ENCODE peak calls at places on chromosomes 7 and 10, in four cellular contexts. H, D, A and K are unnamed samples.
A peak's percentile ranks its signal among the peaks of the same experiment; 100 is the strongest.

GRCh38 chr10:131396108-131397010 is 84.8 kb upstream of the TCERG1L start:
- DNase-seq in D (no peak), A (no peak), H (no peak), K (no peak)

GRCh38 chr10:94214497-94214896 is 148.2 kb downstream of the NOC3L start:
- DNase-seq in D (no peak), H (no peak), A (no peak), K (no peak)

GRCh38 chr10:86486856-86487255 is 34.7 kb downstream of the WAPL start:
- DNase-seq in H (no peak), D (no peak), A (no peak), K (no peak)

GRCh38 chr10:103367782-103368518 is at the start of gene TAF5:
- DNase-seq in D (peak; percentile 93), A (peak; percentile 94), H (peak; percentile 97), K (peak; percentile 97)

GRCh38 chr7:37818023-37818422 is 30.4 kb upstream of the NME8 start:
- DNase-seq in H (no peak), A (no peak), D (no peak), K (peak; percentile 1)

GRCh38 chr7:39909526-39909925 is 40.5 kb upstream of the CDK13 start:
- DNase-seq in H (peak; percentile 65), D (no peak), A (no peak), K (no peak)

GRCh38 chr7:33716581-33717477 is 188.5 kb upstream of the BMPER start:
- DNase-seq in D (peak; percentile 37), H (no peak), A (peak; percentile 55), K (peak; percentile 76)

GRCh38 chr7:73971701-73972341 is 56.2 kb upstream of the ELN start:
- DNase-seq in A (no peak), D (peak; percentile 25), H (peak; percentile 77), K (peak; percentile 34)

GRCh38 chr10:5524721-5525531 is at the start of gene CALML3:
- DNase-seq in H (peak; percentile 86), A (no peak), D (peak; percentile 88), K (peak; percentile 70)

GRCh38 chr7:90717286-90718060 is 121.4 kb downstream of the CDK14 start:
- DNase-seq in H (no peak), D (no peak), A (peak; percentile 60), K (no peak)

GRCh38 chr7:90719159-90719558 is 123.0 kb downstream of the CDK14 start:
- DNase-seq in D (no peak), H (no peak), A (no peak), K (no peak)

GRCh38 chr7:90710466-90710850 is 114.3 kb downstream of the CDK14 start:
- DNase-seq in H (no peak), A (no peak), D (no peak), K (no peak)

GRCh38 chr7:90713628-90714027 is 117.5 kb downstream of the CDK14 start:
- DNase-seq in D (no peak), A (no peak), H (no peak), K (no peak)

DNA sequence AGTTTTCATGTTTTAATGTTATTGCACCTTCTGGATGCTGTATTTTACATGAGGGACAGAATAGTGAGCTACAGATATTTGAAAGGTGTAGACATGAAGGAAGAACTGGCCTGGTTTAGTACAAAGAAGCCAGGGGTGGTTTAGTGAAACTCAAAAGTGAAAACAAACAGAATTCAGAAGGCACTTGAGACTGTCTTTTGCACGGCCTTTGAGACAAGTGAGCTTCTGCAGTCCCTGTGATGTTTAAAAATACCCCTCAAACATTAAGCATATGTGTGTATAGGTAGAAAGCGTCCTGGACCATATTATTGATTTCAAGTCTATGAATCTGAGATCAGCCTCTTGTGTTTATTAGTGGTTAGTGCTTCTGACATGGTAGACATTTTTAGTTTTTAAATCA is 118.9 kb downstream of the CDK14 start:
- DNase-seq in H (no peak), A (no peak), D (no peak), K (no peak)
- H3K4me3 ChIP-seq in H (no peak overlapping the region), A (no peak overlapping the region), D (no peak overlapping the region), K (no peak overlapping the region)

GRCh38 chr10:64097391-64098122 is 576.4 kb downstream of the REEP3 start:
- DNase-seq in H (no peak), D (no peak), A (no peak), K (no peak)

GRCh38 chr10:64101611-64102263 is 580.5 kb downstream of the REEP3 start:
- DNase-seq in H (no peak), D (no peak), A (no peak), K (peak; percentile 1)

GRCh38 chr10:64093304-64093703 is 572.1 kb downstream of the REEP3 start:
- DNase-seq in D (no peak), A (no peak), H (no peak), K (no peak)

GRCh38 chr10:64093946-64094560 is 572.9 kb downstream of the REEP3 start:
- DNase-seq in D (no peak), H (no peak), A (peak; percentile 7), K (no peak)

DNA sequence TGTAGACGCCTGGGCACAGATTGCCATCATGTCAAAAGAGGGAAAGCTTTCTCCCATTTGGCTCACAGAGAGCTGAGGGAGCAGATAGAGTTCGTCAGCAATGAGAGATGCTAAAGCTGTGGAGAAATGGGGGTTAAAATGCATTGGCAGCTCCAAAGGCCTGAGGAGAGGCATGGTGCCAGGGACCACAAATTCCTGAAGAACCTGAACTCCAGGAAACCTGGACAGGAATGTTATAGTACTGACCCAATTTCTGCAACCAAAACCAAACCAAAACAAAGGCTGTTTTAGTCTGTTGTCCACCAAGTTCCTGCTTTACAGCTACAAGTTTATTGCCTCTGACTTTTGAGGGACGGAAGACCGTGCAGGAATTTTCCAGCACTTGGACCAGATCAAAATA is 575.7 kb downstream of the REEP3 start:
- DNase-seq in A (peak; percentile 9), H (no peak), D (no peak), K (no peak)
- H3K4me3 ChIP-seq in A (no peak overlapping the region), H (no peak overlapping the region), D (no peak overlapping the region), K (no peak overlapping the region)

DNA sequence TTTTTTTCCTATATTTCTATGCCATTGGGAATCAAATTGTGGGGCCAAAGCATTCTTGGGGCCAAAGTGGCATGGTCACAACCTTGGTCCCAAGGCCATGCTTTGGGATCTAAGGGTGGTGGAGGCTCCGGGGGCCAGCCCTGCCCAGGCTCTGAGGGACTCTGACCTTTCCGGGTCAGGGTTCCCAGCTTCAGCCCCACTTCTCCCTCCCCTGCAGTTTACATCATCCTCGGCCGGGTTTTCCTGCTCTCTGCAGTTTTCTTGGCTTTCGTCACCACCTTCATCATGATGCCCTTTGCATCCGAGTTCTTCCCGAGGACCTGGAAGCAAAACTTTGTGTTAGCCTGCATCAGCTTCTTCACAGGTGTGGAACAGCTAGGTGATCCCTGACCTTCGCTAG is 8.5 kb downstream of the TMEM225B start:
- DNase-seq in H (no peak), A (no peak), D (no peak), K (no peak)
- H3K4me3 ChIP-seq in H (no peak overlapping the region), A (no peak overlapping the region), D (no peak overlapping the region), K (no peak overlapping the region)

DNA sequence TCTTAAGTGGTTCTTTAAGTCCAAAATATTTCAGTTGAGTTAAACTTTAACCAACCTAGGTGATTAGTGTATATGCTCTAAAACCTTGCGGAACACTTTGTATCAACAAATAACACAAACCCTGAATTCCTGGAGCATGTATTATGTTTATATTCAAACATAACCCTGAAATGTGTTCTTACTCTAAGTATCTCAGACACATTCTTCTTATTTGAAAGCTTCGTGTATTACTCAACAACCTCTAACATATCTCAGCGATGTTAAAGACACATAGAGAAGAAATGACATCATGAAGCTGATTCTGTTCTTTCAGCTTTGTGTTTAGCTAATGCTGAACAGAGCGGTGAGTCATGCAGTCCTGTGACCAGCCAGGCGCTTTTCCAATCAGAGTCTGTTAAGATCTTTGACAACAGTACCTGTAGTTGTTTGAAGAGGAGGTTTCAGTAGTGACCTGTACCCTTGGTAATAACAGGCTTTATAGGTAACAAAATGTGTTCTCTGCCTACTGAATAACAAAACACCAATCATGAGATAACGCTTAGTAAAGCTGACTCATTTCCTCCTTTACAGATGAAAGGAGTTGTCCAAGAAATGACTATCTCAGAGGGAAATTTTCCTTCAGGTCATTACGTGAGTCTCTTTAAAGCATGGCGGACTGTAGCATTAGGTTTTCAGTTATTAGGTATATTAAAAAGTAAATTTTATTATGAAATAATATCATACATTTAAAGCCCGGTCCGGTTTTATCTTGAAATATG is 67.3 kb upstream of the KLF6 start:
- DNase-seq in D (peak; percentile 100), A (peak; percentile 100), H (peak; percentile 95), K (peak; percentile 100)
- H3K4me3 ChIP-seq in D (no peak overlapping the region), A (no peak overlapping the region), H (no peak overlapping the region), K (no peak overlapping the region)

GRCh38 chr7:116951366-116952292 is 1.7 kb upstream of the ST7 start:
- DNase-seq in A (no peak), H (no peak), D (no peak), K (no peak)
- H3K4me3 ChIP-seq in A (no peak overlapping the region), H (no peak overlapping the region), D (no peak overlapping the region), K (no peak overlapping the region)

GRCh38 chr7:120059641-120060040 is 213.3 kb upstream of the KCND2 start:
- DNase-seq in A (no peak), D (no peak), H (no peak), K (no peak)
- H3K4me3 ChIP-seq in A (no peak overlapping the region), D (no peak overlapping the region), H (no peak overlapping the region), K (no peak overlapping the region)